ENCODE peak calls at places on chromosomes 1 and 21, in six cellular contexts. J, O, G, Z, N and Y are unnamed samples.

GRCh38 chr1:206066479-206067171 is 13.7 kb downstream of the RHEX start:
- ATAC-seq in O (no peak), Z (peak; percentile 72), J (peak; percentile 49), G (no peak), N (peak; percentile 57), Y (peak; percentile 35)

GRCh38 chr1:20476260-20477038 is 9.6 kb downstream of the CAMK2N1 start:
- ATAC-seq in Z (no peak), N (peak; percentile 88), O (peak; percentile 81), J (peak; percentile 59), G (peak; percentile 43), Y (peak; percentile 27)

GRCh38 chr21:29080454-29080930 is 7.0 kb upstream of the CCT8 start:
- ATAC-seq in N (no peak), O (no peak), G (peak; percentile 6), J (peak; percentile 38), Z (peak; percentile 10), Y (no peak)

GRCh38 chr1:113917400-113918082 is 11.6 kb upstream of the HIPK1 start:
- ATAC-seq in J (no peak), O (no peak), N (no peak), G (no peak), Z (no peak), Y (peak; percentile 89)

GRCh38 chr1:111196213-111196612 is 4.2 kb downstream of the DENND2D start:
- ATAC-seq in Z (no peak), G (no peak), O (no peak), N (no peak), J (no peak), Y (no peak)

GRCh38 chr1:108901106-108901505 is 24.3 kb downstream of the GPSM2 start:
- ATAC-seq in N (no peak), J (no peak), Z (no peak), O (no peak), G (no peak), Y (no peak)

GRCh38 chr1:35461966-35462651 is 95.1 kb downstream of the KIAA0319L start:
- ATAC-seq in N (no peak), O (no peak), Z (no peak), J (no peak), G (no peak), Y (no peak)

GRCh38 chr21:38454161-38454560 is 44.1 kb downstream of the ERG start:
- ATAC-seq in J (no peak), Z (no peak), G (no peak), O (no peak), N (no peak), Y (no peak)

GRCh38 chr1:66570196-66570595 is 36.2 kb downstream of the SGIP1 start:
- ATAC-seq in Z (no peak), G (no peak), N (no peak), O (no peak), J (no peak), Y (no peak)

GRCh38 chr21:42799948-42800347 is 79.4 kb downstream of the WDR4 start:
- ATAC-seq in N (peak; percentile 55), O (no peak), J (no peak), G (no peak), Z (no peak), Y (peak; percentile 32)

GRCh38 chr1:235734335-235734734 is 84.8 kb upstream of the GNG4 start:
- ATAC-seq in Z (no peak), O (peak; percentile 77), J (no peak), G (no peak), N (no peak), Y (no peak)